ENCODE peak calls at places on chromosomes 5 and 9, in eight cellular contexts. One of them, this sample, is unnamed.

GRCh38 chr9:94681508-94681907 is 42.2 kb upstream of the FBP1 start:
- DNase-seq in A549: peak
- DNase-seq in DND-41: peak
- DNase-seq in pancreas: peak
- DNase-seq in left lung: peak
- DNase-seq in lower lobe of right lung: peak
- DNase-seq in H9: peak
- DNase-seq in gastrocnemius medialis: peak
- DNase-seq in this sample: peak

GRCh38 chr5:155091063-155091648 is 77.6 kb downstream of the KIF4B start:
- DNase-seq in DND-41: no peak
- DNase-seq in gastrocnemius medialis: no peak
- DNase-seq in pancreas: no peak
- DNase-seq in H9: no peak
- DNase-seq in left lung: no peak
- DNase-seq in A549: no peak
- DNase-seq in lower lobe of right lung: no peak
- DNase-seq in this sample: no peak

GRCh38 chr9:113873446-113873845 is 2.7 kb upstream of the ZNF618 start:
- DNase-seq in DND-41: no peak
- DNase-seq in H9: no peak
- DNase-seq in lower lobe of right lung: no peak
- DNase-seq in gastrocnemius medialis: no peak
- DNase-seq in left lung: no peak
- DNase-seq in A549: no peak
- DNase-seq in pancreas: no peak
- DNase-seq in this sample: no peak

GRCh38 chr9:4774209-4774608 is 18.5 kb upstream of the RCL1 start:
- DNase-seq in A549: no peak
- DNase-seq in lower lobe of right lung: no peak
- DNase-seq in pancreas: no peak
- DNase-seq in DND-41: no peak
- DNase-seq in left lung: no peak
- DNase-seq in H9: no peak
- DNase-seq in gastrocnemius medialis: peak
- DNase-seq in this sample: no peak

GRCh38 chr5:15500326-15500958 is 462 bp downstream of the FBXL7 start:
- DNase-seq in lower lobe of right lung: peak
- DNase-seq in left lung: peak
- DNase-seq in H9: peak
- DNase-seq in A549: peak
- DNase-seq in gastrocnemius medialis: peak
- DNase-seq in DND-41: peak
- DNase-seq in pancreas: no peak
- DNase-seq in this sample: no peak

GRCh38 chr9:6356441-6356840 is 28.3 kb downstream of the TPD52L3 start:
- DNase-seq in gastrocnemius medialis: no peak
- DNase-seq in A549: no peak
- DNase-seq in H9: no peak
- DNase-seq in lower lobe of right lung: no peak
- DNase-seq in left lung: no peak
- DNase-seq in DND-41: no peak
- DNase-seq in pancreas: no peak
- DNase-seq in this sample: no peak

GRCh38 chr5:155699385-155699784 is 627.6 kb upstream of the SGCD start:
- DNase-seq in A549: no peak
- DNase-seq in H9: no peak
- DNase-seq in pancreas: no peak
- DNase-seq in gastrocnemius medialis: no peak
- DNase-seq in lower lobe of right lung: no peak
- DNase-seq in left lung: no peak
- DNase-seq in DND-41: no peak
- DNase-seq in this sample: no peak

GRCh38 chr9:109455391-109455790 is 42.7 kb downstream of the PTPN3 start:
- DNase-seq in H9: no peak
- DNase-seq in pancreas: no peak
- DNase-seq in left lung: no peak
- DNase-seq in DND-41: no peak
- DNase-seq in A549: no peak
- DNase-seq in gastrocnemius medialis: no peak
- DNase-seq in lower lobe of right lung: no peak
- DNase-seq in this sample: no peak

GRCh38 chr9:73869261-73869660 is 627.9 kb upstream of the RORB start:
- DNase-seq in DND-41: peak
- DNase-seq in lower lobe of right lung: no peak
- DNase-seq in H9: no peak
- DNase-seq in A549: no peak
- DNase-seq in pancreas: no peak
- DNase-seq in left lung: no peak
- DNase-seq in gastrocnemius medialis: no peak
- DNase-seq in this sample: peak

GRCh38 chr5:93022770-93023169 is 558.2 kb downstream of the NR2F1-AS1 start:
- DNase-seq in gastrocnemius medialis: no peak
- DNase-seq in DND-41: no peak
- DNase-seq in A549: no peak
- DNase-seq in left lung: no peak
- DNase-seq in pancreas: no peak
- DNase-seq in lower lobe of right lung: no peak
- DNase-seq in H9: no peak
- DNase-seq in this sample: no peak

GRCh38 chr5:76289692-76290091 is 113.4 kb upstream of the IQGAP2 start:
- DNase-seq in pancreas: no peak
- DNase-seq in lower lobe of right lung: no peak
- DNase-seq in gastrocnemius medialis: no peak
- DNase-seq in left lung: no peak
- DNase-seq in H9: no peak
- DNase-seq in DND-41: no peak
- DNase-seq in A549: no peak
- DNase-seq in this sample: no peak

GRCh38 chr9:18359335-18359734 is 114.6 kb upstream of the ADAMTSL1 start:
- DNase-seq in DND-41: no peak
- DNase-seq in pancreas: no peak
- DNase-seq in lower lobe of right lung: no peak
- DNase-seq in H9: no peak
- DNase-seq in A549: no peak
- DNase-seq in left lung: no peak
- DNase-seq in gastrocnemius medialis: no peak
- DNase-seq in this sample: no peak

GRCh38 chr5:72242796-72243475 is 77.1 kb downstream of the MRPS27 start:
- DNase-seq in left lung: no peak
- DNase-seq in lower lobe of right lung: no peak
- DNase-seq in gastrocnemius medialis: no peak
- DNase-seq in pancreas: peak
- DNase-seq in A549: no peak
- DNase-seq in DND-41: no peak
- DNase-seq in H9: no peak
- DNase-seq in this sample: no peak

GRCh38 chr5:172939561-172939960 is 19.7 kb upstream of the RPL26L1 start:
- DNase-seq in A549: no peak
- DNase-seq in lower lobe of right lung: no peak
- DNase-seq in DND-41: no peak
- DNase-seq in gastrocnemius medialis: no peak
- DNase-seq in left lung: no peak
- DNase-seq in H9: no peak
- DNase-seq in pancreas: no peak
- DNase-seq in this sample: no peak

GRCh38 chr9:130946778-130947617 is 8.0 kb upstream of the FIBCD1 start:
- DNase-seq in DND-41: peak
- DNase-seq in A549: no peak
- DNase-seq in left lung: no peak
- DNase-seq in pancreas: no peak
- DNase-seq in lower lobe of right lung: no peak
- DNase-seq in H9: no peak
- DNase-seq in gastrocnemius medialis: no peak
- DNase-seq in this sample: peak

DNA sequence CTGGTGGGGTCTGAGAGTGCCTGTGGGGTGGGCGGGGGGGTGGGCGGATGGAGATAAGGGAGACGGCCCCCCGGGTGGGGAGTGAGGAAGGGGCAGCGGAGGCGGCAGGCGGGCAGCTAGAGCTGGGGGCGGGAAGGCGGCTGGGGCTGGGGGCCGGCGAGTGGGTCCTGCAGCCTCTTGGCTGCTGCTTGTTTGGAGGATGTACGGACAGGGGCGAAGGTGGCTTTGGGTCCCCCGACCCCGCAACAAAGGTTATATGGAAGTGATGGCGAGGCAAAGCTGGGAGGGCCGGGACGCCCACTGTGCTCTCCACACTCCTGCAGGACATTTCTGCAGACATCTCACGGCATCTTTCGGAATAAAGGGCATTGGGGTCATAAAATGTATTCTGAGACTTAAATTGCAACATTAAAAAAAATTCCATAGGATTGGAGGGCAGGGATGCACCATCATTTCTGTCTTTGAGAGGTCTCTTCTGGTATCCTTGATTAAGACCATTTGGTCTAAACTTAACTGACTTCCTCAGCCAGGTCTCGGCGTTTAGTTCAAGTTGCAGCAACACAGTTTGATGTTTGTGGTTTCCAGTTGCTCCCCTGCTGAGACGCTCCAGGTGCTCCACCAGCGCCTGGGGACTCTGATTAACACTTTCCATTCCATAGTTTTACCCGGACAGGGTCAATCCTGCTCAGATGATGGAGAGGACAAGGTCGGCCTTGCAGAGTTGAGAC is 101.5 kb upstream of the SSBP2 start:
- DNase-seq in H9: peak
- DNase-seq in DND-41: peak
- DNase-seq in lower lobe of right lung: peak
- DNase-seq in pancreas: no peak
- DNase-seq in A549: no peak
- DNase-seq in left lung: no peak
- DNase-seq in gastrocnemius medialis: no peak
- DNase-seq in this sample: no peak
- H3K27ac ChIP-seq in H9: peak
- H3K27ac ChIP-seq in DND-41: peak
- H3K27ac ChIP-seq in lower lobe of right lung: peak
- H3K27ac ChIP-seq in pancreas: peak
- H3K27ac ChIP-seq in A549: peak
- H3K27ac ChIP-seq in left lung: peak
- H3K27ac ChIP-seq in gastrocnemius medialis: peak
- H3K27ac ChIP-seq in this sample: peak

GRCh38 chr9:105693435-105694275 is 686 bp upstream of the TMEM38B start:
- DNase-seq in DND-41: no peak
- DNase-seq in H9: no peak
- DNase-seq in left lung: no peak
- DNase-seq in lower lobe of right lung: no peak
- DNase-seq in gastrocnemius medialis: no peak
- DNase-seq in pancreas: no peak
- DNase-seq in A549: peak
- DNase-seq in this sample: peak

GRCh38 chr9:105694848-105695581 is 674 bp downstream of the TMEM38B start:
- DNase-seq in H9: peak
- DNase-seq in pancreas: peak
- DNase-seq in A549: peak
- DNase-seq in DND-41: peak
- DNase-seq in left lung: peak
- DNase-seq in gastrocnemius medialis: peak
- DNase-seq in lower lobe of right lung: peak
- DNase-seq in this sample: peak

GRCh38 chr9:105694320-105694847 is at the start of gene TMEM38B:
- DNase-seq in gastrocnemius medialis: peak
- DNase-seq in DND-41: peak
- DNase-seq in left lung: peak
- DNase-seq in H9: peak
- DNase-seq in pancreas: peak
- DNase-seq in A549: peak
- DNase-seq in lower lobe of right lung: peak
- DNase-seq in this sample: peak

GRCh38 chr9:105686936-105687335 is 7.4 kb upstream of the TMEM38B start:
- DNase-seq in left lung: no peak
- DNase-seq in lower lobe of right lung: no peak
- DNase-seq in gastrocnemius medialis: no peak
- DNase-seq in pancreas: no peak
- DNase-seq in DND-41: no peak
- DNase-seq in H9: no peak
- DNase-seq in A549: no peak
- DNase-seq in this sample: no peak

DNA sequence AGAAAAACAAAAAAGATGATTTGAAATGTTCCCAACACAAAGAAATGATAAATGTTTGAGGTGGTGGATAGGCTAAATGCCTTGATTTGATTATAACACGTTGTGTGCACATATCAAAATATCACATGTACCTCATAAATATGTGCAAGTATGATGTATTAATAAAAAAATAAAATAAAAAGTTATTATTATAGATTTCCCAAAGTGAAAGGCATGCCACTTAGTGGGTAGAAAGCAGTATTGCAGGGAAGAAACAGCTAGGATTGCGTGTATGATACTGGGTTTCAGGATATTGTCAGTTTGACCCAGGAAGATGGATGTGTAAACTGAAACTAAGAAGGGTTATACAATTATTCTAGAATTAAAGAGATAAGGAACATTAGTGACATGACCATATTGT is 3.6 kb upstream of the TMEM38B start:
- DNase-seq in left lung: no peak
- DNase-seq in H9: no peak
- DNase-seq in lower lobe of right lung: no peak
- DNase-seq in A549: peak
- DNase-seq in pancreas: no peak
- DNase-seq in DND-41: no peak
- DNase-seq in gastrocnemius medialis: no peak
- DNase-seq in this sample: peak
- TF ChIP-seq CTCF in left lung: peak
- TF ChIP-seq CTCF in H9: peak
- TF ChIP-seq CTCF in lower lobe of right lung: peak
- TF ChIP-seq CTCF in A549: peak
- TF ChIP-seq CTCF in pancreas: no peak
- TF ChIP-seq CTCF in DND-41: peak
- TF ChIP-seq CTCF in gastrocnemius medialis: peak
- TF ChIP-seq CTCF in this sample: peak

GRCh38 chr9:124779368-124780059 is 2.6 kb downstream of the OLFML2A start:
- DNase-seq in gastrocnemius medialis: peak
- DNase-seq in left lung: no peak
- DNase-seq in pancreas: no peak
- DNase-seq in lower lobe of right lung: no peak
- DNase-seq in H9: peak
- DNase-seq in A549: peak
- DNase-seq in DND-41: no peak
- DNase-seq in this sample: peak
- H3K27ac ChIP-seq in gastrocnemius medialis: peak
- H3K27ac ChIP-seq in left lung: no peak
- H3K27ac ChIP-seq in pancreas: no peak
- H3K27ac ChIP-seq in lower lobe of right lung: peak
- H3K27ac ChIP-seq in H9: no peak
- H3K27ac ChIP-seq in A549: peak
- H3K27ac ChIP-seq in DND-41: no peak
- H3K27ac ChIP-seq in this sample: peak

DNA sequence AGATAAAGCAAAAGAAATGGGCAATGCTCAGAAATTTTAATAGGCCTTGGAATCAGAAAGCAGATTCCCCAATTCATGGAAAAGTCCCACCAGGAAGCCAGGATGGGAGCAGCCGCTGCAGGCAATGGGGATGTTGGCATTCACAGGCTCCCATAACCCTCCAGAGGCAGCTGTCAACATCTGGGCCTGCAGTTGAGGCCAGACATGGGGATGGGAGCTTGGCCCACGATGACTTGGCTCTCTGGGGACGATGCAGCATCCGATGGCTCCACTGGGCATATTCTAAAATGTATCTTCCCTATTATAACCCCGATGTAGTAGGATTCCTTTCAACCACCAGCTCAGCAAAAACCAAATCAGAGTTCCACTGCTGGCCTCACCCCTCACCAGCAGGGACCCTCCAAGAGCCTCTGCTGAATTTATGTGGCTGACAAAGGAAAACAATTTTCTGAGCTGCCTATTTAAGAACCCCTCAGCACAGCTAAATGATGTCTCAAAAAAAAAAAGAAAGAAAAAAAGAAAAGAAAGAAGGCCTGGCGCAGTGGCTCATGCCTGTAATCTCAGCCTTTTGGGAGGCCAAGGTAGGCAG is 7.1 kb downstream of the SPRY4 start:
- DNase-seq in left lung: no peak
- DNase-seq in DND-41: no peak
- DNase-seq in A549: no peak
- DNase-seq in gastrocnemius medialis: no peak
- DNase-seq in lower lobe of right lung: no peak
- DNase-seq in H9: no peak
- DNase-seq in pancreas: no peak
- DNase-seq in this sample: no peak
- TF ChIP-seq CTCF in left lung: no peak
- TF ChIP-seq CTCF in DND-41: peak
- TF ChIP-seq CTCF in A549: no peak
- TF ChIP-seq CTCF in gastrocnemius medialis: no peak
- TF ChIP-seq CTCF in lower lobe of right lung: no peak
- TF ChIP-seq CTCF in H9: peak
- TF ChIP-seq CTCF in pancreas: no peak
- TF ChIP-seq CTCF in this sample: no peak

This sample was measured in RWPE1.